ENCODE peak calls at places on chromosomes 12 and 14, in five cellular contexts. One of them, this sample, is unnamed.

GRCh38 chr12:58671196-58671595 is 249.1 kb downstream of the LRIG3 start:
- DNase-seq in lower lobe of right lung: no peak
- DNase-seq in small intestine: no peak
- DNase-seq in suprapubic skin: no peak
- DNase-seq in HepG2: no peak
- DNase-seq in this sample: no peak

GRCh38 chr14:90330203-90331196 is 1.2 kb downstream of the NRDE2 start:
- DNase-seq in lower lobe of right lung: no peak
- DNase-seq in small intestine: peak
- DNase-seq in suprapubic skin: no peak
- DNase-seq in HepG2: no peak
- DNase-seq in this sample: no peak

GRCh38 chr12:123142518-123142840 is 8.4 kb downstream of the PITPNM2 start:
- DNase-seq in lower lobe of right lung: no peak
- DNase-seq in small intestine: no peak
- DNase-seq in suprapubic skin: peak
- DNase-seq in HepG2: no peak
- DNase-seq in this sample: no peak

GRCh38 chr12:45730842-45731336 is 1.4 kb downstream of the ARID2 start:
- DNase-seq in lower lobe of right lung: no peak
- DNase-seq in small intestine: peak
- DNase-seq in suprapubic skin: no peak
- DNase-seq in HepG2: peak
- DNase-seq in this sample: no peak

GRCh38 chr14:27222671-27223070 is 624.8 kb upstream of the NOVA1 start:
- DNase-seq in lower lobe of right lung: no peak
- DNase-seq in small intestine: no peak
- DNase-seq in suprapubic skin: no peak
- DNase-seq in HepG2: no peak
- DNase-seq in this sample: no peak

GRCh38 chr12:70559390-70559789 is 77.8 kb downstream of the PTPRB start:
- DNase-seq in lower lobe of right lung: no peak
- DNase-seq in small intestine: no peak
- DNase-seq in suprapubic skin: no peak
- DNase-seq in HepG2: no peak
- DNase-seq in this sample: no peak

GRCh38 chr12:80406253-80406652 is 37.8 kb upstream of the PTPRQ start:
- DNase-seq in lower lobe of right lung: no peak
- DNase-seq in small intestine: no peak
- DNase-seq in suprapubic skin: no peak
- DNase-seq in HepG2: no peak
- DNase-seq in this sample: no peak

GRCh38 chr14:73663548-73664212 is 18.9 kb downstream of the DNAL1 start:
- DNase-seq in lower lobe of right lung: no peak
- DNase-seq in small intestine: peak
- DNase-seq in suprapubic skin: no peak
- DNase-seq in HepG2: peak
- DNase-seq in this sample: no peak

GRCh38 chr12:38123566-38124246 is 192.9 kb upstream of the ALG10B start:
- DNase-seq in lower lobe of right lung: no peak
- DNase-seq in small intestine: no peak
- DNase-seq in suprapubic skin: no peak
- DNase-seq in HepG2: peak
- DNase-seq in this sample: no peak

GRCh38 chr12:1843641-1844005 is 23.3 kb downstream of the LRTM2 start:
- DNase-seq in lower lobe of right lung: peak
- DNase-seq in small intestine: no peak
- DNase-seq in suprapubic skin: no peak
- DNase-seq in HepG2: no peak
- DNase-seq in this sample: no peak

GRCh38 chr12:107684990-107685359 is 624 bp upstream of the PWP1 start:
- DNase-seq in lower lobe of right lung: no peak
- DNase-seq in small intestine: peak
- DNase-seq in suprapubic skin: no peak
- DNase-seq in HepG2: peak
- DNase-seq in this sample: no peak

GRCh38 chr12:82931349-82932116 is 244.8 kb downstream of the TMTC2 start:
- DNase-seq in lower lobe of right lung: no peak
- DNase-seq in small intestine: no peak
- DNase-seq in suprapubic skin: no peak
- DNase-seq in HepG2: no peak
- DNase-seq in this sample: no peak

GRCh38 chr12:92034858-92035401 is 110.7 kb downstream of the BTG1 start:
- DNase-seq in lower lobe of right lung: peak
- DNase-seq in small intestine: peak
- DNase-seq in suprapubic skin: no peak
- DNase-seq in HepG2: peak
- DNase-seq in this sample: peak

GRCh38 chr12:115491851-115492250 is 785.6 kb downstream of the MED13L start:
- DNase-seq in lower lobe of right lung: no peak
- DNase-seq in small intestine: no peak
- DNase-seq in suprapubic skin: no peak
- DNase-seq in HepG2: no peak
- DNase-seq in this sample: no peak

DNA sequence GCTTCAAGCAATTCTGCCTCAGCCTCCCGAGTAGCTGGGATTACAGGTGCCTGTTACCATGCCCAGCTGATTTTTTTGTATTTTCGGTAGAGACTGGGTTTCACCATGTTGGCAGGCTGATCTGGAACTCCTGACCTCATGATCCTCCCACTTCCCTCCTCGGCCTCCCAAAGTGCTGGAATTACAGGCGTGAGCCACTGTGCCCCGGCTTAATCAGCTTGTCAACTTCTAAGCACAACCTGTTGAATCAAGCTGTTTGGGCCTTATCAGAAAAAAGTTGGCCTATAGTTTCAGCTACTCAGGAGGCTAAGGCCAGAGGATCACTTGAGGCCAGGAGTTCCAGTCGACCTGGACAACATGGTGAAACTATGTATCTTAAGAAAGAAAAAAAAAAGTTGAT is 7.9 kb downstream of the MARK3 start:
- DNase-seq in lower lobe of right lung: no peak
- DNase-seq in small intestine: peak
- DNase-seq in suprapubic skin: no peak
- DNase-seq in HepG2: no peak
- DNase-seq in this sample: no peak
- H3K27ac ChIP-seq in lower lobe of right lung: no peak
- H3K27ac ChIP-seq in small intestine: peak
- H3K27ac ChIP-seq in suprapubic skin: no peak
- H3K27ac ChIP-seq in HepG2: no peak
- H3K27ac ChIP-seq in this sample: peak

DNA sequence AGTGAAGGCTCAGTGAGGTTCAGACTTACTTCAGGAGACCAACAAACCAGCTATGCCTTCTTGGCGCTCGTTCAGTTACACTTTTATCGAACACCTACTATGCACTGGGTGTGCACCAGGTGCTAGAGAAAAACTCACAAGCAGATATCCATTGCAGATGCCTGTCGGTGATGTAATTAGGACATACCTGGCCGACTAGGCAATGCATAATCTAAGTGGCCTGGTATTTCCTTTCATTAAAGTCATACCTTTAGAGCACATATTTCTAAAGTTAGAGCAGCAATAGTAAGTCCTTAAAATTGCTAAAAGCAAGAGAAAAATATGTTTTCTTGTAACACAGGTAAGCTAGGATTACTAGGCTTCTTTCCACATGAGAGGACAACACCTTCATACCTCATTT is 242.4 kb downstream of the SPTSSA start:
- DNase-seq in lower lobe of right lung: no peak
- DNase-seq in small intestine: no peak
- DNase-seq in suprapubic skin: no peak
- DNase-seq in HepG2: no peak
- DNase-seq in this sample: no peak
- H3K27ac ChIP-seq in lower lobe of right lung: no peak
- H3K27ac ChIP-seq in small intestine: no peak
- H3K27ac ChIP-seq in suprapubic skin: no peak
- H3K27ac ChIP-seq in HepG2: no peak
- H3K27ac ChIP-seq in this sample: peak

DNA sequence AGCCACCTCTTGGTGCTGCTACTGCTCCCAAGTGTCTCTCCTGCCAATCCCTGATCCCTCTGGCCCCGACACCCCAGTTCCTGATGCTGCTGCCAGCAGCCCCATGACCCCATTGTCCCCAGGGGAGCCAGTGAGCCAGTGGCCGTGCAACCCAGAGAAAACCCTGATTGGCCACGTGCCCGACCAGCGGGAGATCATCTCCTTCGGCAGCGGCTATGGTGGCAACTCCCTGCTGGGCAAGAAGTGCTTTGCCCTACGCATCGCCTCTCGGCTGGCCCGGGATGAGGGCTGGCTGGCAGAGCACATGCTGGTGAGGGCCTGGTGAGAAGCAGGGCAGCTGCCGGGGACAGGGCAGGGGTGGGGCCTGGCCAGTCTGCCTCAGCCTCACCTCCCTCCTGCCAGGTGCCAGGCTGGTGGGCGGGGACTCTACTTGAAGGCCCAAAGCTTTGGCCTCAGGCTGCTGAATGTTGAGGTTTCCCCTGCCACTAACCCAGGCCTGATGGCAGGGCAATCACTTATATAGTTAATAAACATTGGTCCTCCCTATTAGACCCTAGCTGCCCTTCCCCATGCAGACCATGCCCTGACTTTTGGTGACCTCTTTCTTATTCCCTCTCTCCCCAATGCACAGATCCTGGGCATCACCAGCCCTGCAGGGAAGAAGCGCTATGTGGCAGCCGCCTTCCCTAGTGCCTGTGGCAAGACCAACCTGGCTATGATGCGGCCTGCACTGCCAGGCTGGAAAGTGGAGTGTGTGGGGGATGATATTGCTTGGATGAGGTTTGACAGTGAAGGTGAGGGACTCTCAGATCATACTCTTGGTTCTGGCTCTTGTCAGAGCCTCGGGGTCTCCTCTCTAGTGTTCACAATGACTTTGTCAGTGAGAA is 5.1 kb downstream of the PCK2 start:
- DNase-seq in lower lobe of right lung: no peak
- DNase-seq in small intestine: peak
- DNase-seq in suprapubic skin: no peak
- DNase-seq in HepG2: no peak
- DNase-seq in this sample: no peak
- H3K27ac ChIP-seq in lower lobe of right lung: no peak
- H3K27ac ChIP-seq in small intestine: peak
- H3K27ac ChIP-seq in suprapubic skin: no peak
- H3K27ac ChIP-seq in HepG2: no peak
- H3K27ac ChIP-seq in this sample: no peak

DNA sequence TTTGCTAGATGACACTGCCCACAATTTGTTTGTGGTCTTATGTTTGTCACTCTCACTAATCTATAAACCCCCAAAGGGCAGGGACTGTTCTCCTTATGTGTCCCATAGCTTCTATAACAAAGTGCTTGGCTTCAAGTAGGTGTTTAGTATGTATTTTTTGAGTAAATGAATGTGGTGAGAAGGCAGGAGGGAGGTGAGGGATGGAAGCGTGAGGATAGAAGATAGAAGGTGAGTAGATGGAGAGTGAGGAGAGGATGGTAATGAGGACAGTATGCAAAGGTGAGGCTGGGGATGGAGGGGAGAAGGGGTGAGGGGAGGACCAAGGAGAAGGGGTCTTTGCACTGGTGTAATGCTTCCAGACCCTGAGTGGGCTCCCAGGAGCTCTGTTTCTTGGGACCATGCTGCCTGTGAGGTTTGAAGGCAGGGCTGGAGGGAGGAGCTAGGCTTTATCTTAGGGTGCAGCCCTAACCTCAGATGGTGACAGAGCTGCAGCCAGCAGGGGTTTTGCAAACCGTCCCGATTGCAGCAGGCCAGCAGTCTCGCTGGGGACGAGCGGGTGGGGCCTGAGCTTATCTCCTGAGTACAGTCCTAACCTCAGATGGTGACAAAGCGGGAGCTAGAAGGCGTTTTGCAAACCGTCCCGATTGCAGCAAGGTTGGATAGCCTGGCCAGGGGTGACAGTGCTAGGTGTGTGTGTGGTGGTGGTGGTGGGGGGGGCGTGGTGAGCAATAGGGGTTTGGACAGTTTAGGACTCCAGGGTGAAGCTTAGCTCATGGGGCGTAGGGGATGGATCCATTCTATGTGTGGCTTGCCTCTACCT is 6.5 kb downstream of the CEBPE start:
- DNase-seq in lower lobe of right lung: no peak
- DNase-seq in small intestine: no peak
- DNase-seq in suprapubic skin: no peak
- DNase-seq in HepG2: no peak
- DNase-seq in this sample: no peak
- H3K27ac ChIP-seq in lower lobe of right lung: no peak
- H3K27ac ChIP-seq in small intestine: no peak
- H3K27ac ChIP-seq in suprapubic skin: no peak
- H3K27ac ChIP-seq in HepG2: no peak
- H3K27ac ChIP-seq in this sample: no peak

GRCh38 chr12:12408265-12408690 is 51.4 kb downstream of the BORCS5 start:
- DNase-seq in lower lobe of right lung: no peak
- DNase-seq in small intestine: no peak
- DNase-seq in suprapubic skin: no peak
- DNase-seq in HepG2: no peak
- DNase-seq in this sample: no peak
- H3K27ac ChIP-seq in lower lobe of right lung: no peak
- H3K27ac ChIP-seq in small intestine: no peak
- H3K27ac ChIP-seq in suprapubic skin: no peak
- H3K27ac ChIP-seq in HepG2: no peak
- H3K27ac ChIP-seq in this sample: no peak

GRCh38 chr14:93987376-93987775 is 9.7 kb upstream of the CCDC197 start:
- DNase-seq in lower lobe of right lung: no peak
- DNase-seq in small intestine: no peak
- DNase-seq in suprapubic skin: no peak
- DNase-seq in HepG2: no peak
- DNase-seq in this sample: no peak
- H3K27ac ChIP-seq in lower lobe of right lung: no peak
- H3K27ac ChIP-seq in small intestine: no peak
- H3K27ac ChIP-seq in suprapubic skin: no peak
- H3K27ac ChIP-seq in HepG2: no peak
- H3K27ac ChIP-seq in this sample: no peak

GRCh38 chr12:117053050-117053400 is 46.2 kb downstream of the TESC start:
- DNase-seq in lower lobe of right lung: no peak
- DNase-seq in small intestine: no peak
- DNase-seq in suprapubic skin: no peak
- DNase-seq in HepG2: no peak
- DNase-seq in this sample: no peak
- H3K27ac ChIP-seq in lower lobe of right lung: no peak
- H3K27ac ChIP-seq in small intestine: no peak
- H3K27ac ChIP-seq in suprapubic skin: no peak
- H3K27ac ChIP-seq in HepG2: no peak
- H3K27ac ChIP-seq in this sample: no peak

GRCh38 chr12:97277030-97277429 is 185.6 kb upstream of the RMST start:
- DNase-seq in lower lobe of right lung: no peak
- DNase-seq in small intestine: no peak
- DNase-seq in suprapubic skin: no peak
- DNase-seq in HepG2: no peak
- DNase-seq in this sample: no peak

GRCh38 chr12:97272471-97272870 is 190.1 kb upstream of the RMST start:
- DNase-seq in lower lobe of right lung: no peak
- DNase-seq in small intestine: no peak
- DNase-seq in suprapubic skin: no peak
- DNase-seq in HepG2: no peak
- DNase-seq in this sample: no peak

GRCh38 chr12:97276198-97276580 is 186.4 kb upstream of the RMST start:
- DNase-seq in lower lobe of right lung: no peak
- DNase-seq in small intestine: no peak
- DNase-seq in suprapubic skin: no peak
- DNase-seq in HepG2: no peak
- DNase-seq in this sample: no peak

GRCh38 chr12:97276621-97277020 is 186.0 kb upstream of the RMST start:
- DNase-seq in lower lobe of right lung: no peak
- DNase-seq in small intestine: no peak
- DNase-seq in suprapubic skin: no peak
- DNase-seq in HepG2: no peak
- DNase-seq in this sample: no peak

GRCh38 chr12:97275261-97276197 is 187.1 kb upstream of the RMST start:
- DNase-seq in lower lobe of right lung: no peak
- DNase-seq in small intestine: no peak
- DNase-seq in suprapubic skin: no peak
- DNase-seq in HepG2: no peak
- DNase-seq in this sample: no peak
- H3K27ac ChIP-seq in lower lobe of right lung: no peak
- H3K27ac ChIP-seq in small intestine: no peak
- H3K27ac ChIP-seq in suprapubic skin: no peak
- H3K27ac ChIP-seq in HepG2: no peak
- H3K27ac ChIP-seq in this sample: no peak